ENCODE peak calls at places on chromosomes 5 and 9, in six cellular contexts. V is H1, Y is transverse colon, T is sigmoid colon, H is stomach, U is heart left ventricle. G is an unnamed sample.

GRCh38 chr5:80959768-80960442 is at the start of gene RASGRF2:
- DNase-seq in V (no peak), Y (peak; percentile 49), T (peak; percentile 65), H (peak; percentile 26), U (peak; percentile 60), G (no peak)

GRCh38 chr9:135474915-135475314 is 4.7 kb upstream of the PPP1R26 start:
- DNase-seq in V (no peak), Y (no peak), T (no peak), H (peak; percentile 40), U (no peak), G (no peak)

GRCh38 chr9:79652598-79652997 is 80.8 kb downstream of the TLE4 start:
- DNase-seq in V (no peak), Y (no peak), T (no peak), H (no peak), U (no peak), G (no peak)

GRCh38 chr5:141234109-141234508 is 11.0 kb downstream of the PCDHB14 start:
- DNase-seq in V (no peak), Y (no peak), T (no peak), H (no peak), U (no peak), G (no peak)

GRCh38 chr5:74127377-74128338 is 501.7 kb downstream of the ARHGEF28 start:
- DNase-seq in V (no peak), Y (no peak), T (no peak), H (no peak), U (no peak), G (no peak)

GRCh38 chr5:7047862-7048261 is 334.6 kb downstream of the TENT4A start:
- DNase-seq in V (no peak), Y (peak; percentile 34), T (no peak), H (peak; percentile 66), U (no peak), G (no peak)

GRCh38 chr5:28165116-28165515 is 1126.7 kb upstream of the CDH9 start:
- DNase-seq in V (no peak), Y (no peak), T (no peak), H (no peak), U (no peak), G (no peak)

GRCh38 chr9:21559402-21560280 is 77.5 kb upstream of the IFNE start:
- DNase-seq in V (no peak), Y (peak; percentile 23), T (peak; percentile 65), H (peak; percentile 79), U (peak; percentile 49), G (peak; percentile 57)

GRCh38 chr5:55711531-55712022 is 547 bp downstream of the SLC38A9 start:
- DNase-seq in V (no peak), Y (no peak), T (no peak), H (no peak), U (no peak), G (no peak)

GRCh38 chr5:2149196-2149541 is 266.4 kb upstream of the IRX4 start:
- DNase-seq in V (peak; percentile 38), Y (no peak), T (no peak), H (no peak), U (no peak), G (no peak)

GRCh38 chr9:2415326-2415725 is 206.3 kb upstream of the VLDLR start:
- DNase-seq in V (no peak), Y (no peak), T (no peak), H (no peak), U (no peak), G (no peak)

GRCh38 chr9:2407450-2407849 is 214.1 kb upstream of the VLDLR start:
- DNase-seq in V (no peak), Y (no peak), T (no peak), H (no peak), U (no peak), G (no peak)

GRCh38 chr9:2414465-2414864 is 207.1 kb upstream of the VLDLR start:
- DNase-seq in V (no peak), Y (no peak), T (no peak), H (no peak), U (no peak), G (no peak)

GRCh38 chr9:2413196-2413840 is 208.3 kb upstream of the VLDLR start:
- DNase-seq in V (no peak), Y (no peak), T (no peak), H (no peak), U (no peak), G (no peak)

GRCh38 chr9:2411459-2412215 is 209.9 kb upstream of the VLDLR start:
- DNase-seq in V (no peak), Y (no peak), T (no peak), H (no peak), U (no peak), G (no peak)
- H3K27ac ChIP-seq in V (no peak overlapping the region), Y (no peak overlapping the region), T (no peak overlapping the region), H (no peak overlapping the region), U (no peak overlapping the region), G (no peak overlapping the region)

GRCh38 chr5:124913329-124913653 is 166.9 kb upstream of the ZNF608 start:
- DNase-seq in V (no peak), Y (no peak), T (no peak), H (no peak), U (no peak), G (no peak)

GRCh38 chr5:124908603-124909451 is 162.4 kb upstream of the ZNF608 start:
- DNase-seq in V (no peak), Y (no peak), T (no peak), H (peak; percentile 52), U (no peak), G (no peak)

GRCh38 chr5:124909734-124910133 is 163.3 kb upstream of the ZNF608 start:
- DNase-seq in V (no peak), Y (no peak), T (no peak), H (no peak), U (no peak), G (no peak)

GRCh38 chr5:124912653-124913328 is 166.4 kb upstream of the ZNF608 start:
- DNase-seq in V (no peak), Y (no peak), T (no peak), H (no peak), U (no peak), G (no peak)

GRCh38 chr5:124910354-124911016 is 164.0 kb upstream of the ZNF608 start:
- DNase-seq in V (no peak), Y (no peak), T (no peak), H (no peak), U (no peak), G (no peak)
- H3K4me3 ChIP-seq in V (no peak overlapping the region), Y (no peak overlapping the region), T (no peak overlapping the region), H (no peak overlapping the region), U (no peak overlapping the region), G (no peak overlapping the region)

GRCh38 chr9:127567119-127567897 is 44.8 kb upstream of the STXBP1 start:
- DNase-seq in V (no peak), Y (peak; percentile 81), T (peak; percentile 88), H (peak; percentile 76), U (peak; percentile 72), G (no peak)

GRCh38 chr9:127563579-127563978 is 48.5 kb upstream of the STXBP1 start:
- DNase-seq in V (no peak), Y (no peak), T (no peak), H (no peak), U (no peak), G (no peak)

GRCh38 chr9:127566351-127567001 is 45.6 kb upstream of the STXBP1 start:
- DNase-seq in V (no peak), Y (peak; percentile 78), T (no peak), H (peak; percentile 58), U (no peak), G (no peak)

GRCh38 chr9:127562841-127563523 is 49.1 kb upstream of the STXBP1 start:
- DNase-seq in V (no peak), Y (no peak), T (no peak), H (no peak), U (no peak), G (peak; percentile 76)

GRCh38 chr9:127565231-127565630 is 46.8 kb upstream of the STXBP1 start:
- DNase-seq in V (no peak), Y (no peak), T (no peak), H (no peak), U (no peak), G (no peak)
- TF ChIP-seq POLR2A in V (no peak), Y (no peak), T (no peak), H (no peak), U (no peak), G (no peak)

GRCh38 chr9:19369107-19369506 is 10.9 kb downstream of the RPS6 start:
- DNase-seq in V (no peak), Y (no peak), T (no peak), H (no peak), U (no peak), G (no peak)

GRCh38 chr9:19375536-19375935 is 4.5 kb downstream of the RPS6 start:
- DNase-seq in V (no peak), Y (no peak), T (no peak), H (no peak), U (no peak), G (no peak)

GRCh38 chr9:19373527-19373926 is 6.5 kb downstream of the RPS6 start:
- DNase-seq in V (no peak), Y (no peak), T (no peak), H (no peak), U (no peak), G (no peak)

GRCh38 chr9:19371942-19372341 is 8.1 kb downstream of the RPS6 start:
- DNase-seq in V (no peak), Y (no peak), T (no peak), H (no peak), U (no peak), G (no peak)

GRCh38 chr9:19372576-19372975 is 7.5 kb downstream of the RPS6 start:
- DNase-seq in V (no peak), Y (no peak), T (no peak), H (no peak), U (no peak), G (no peak)
- H3K27ac ChIP-seq in V (no peak overlapping the region), Y (no peak overlapping the region), T (no peak overlapping the region), H (no peak overlapping the region), U (no peak overlapping the region), G (no peak overlapping the region)

GRCh38 chr9:37029304-37029775 is 4.7 kb downstream of the PAX5 start:
- DNase-seq in V (no peak), Y (no peak), T (no peak), H (no peak), U (no peak), G (no peak)
- H3K4me3 ChIP-seq in V (peak overlapping the region; percentile 63), Y (no peak overlapping the region), T (no peak overlapping the region), H (peak overlapping the region; percentile 24), U (no peak overlapping the region), G (peak overlapping the region; percentile 4)

GRCh38 chr5:143405063-143405746 is 1.7 kb upstream of the NR3C1 start:
- DNase-seq in V (no peak), Y (peak; percentile 87), T (peak; percentile 92), H (peak; percentile 84), U (peak; percentile 94), G (peak; percentile 93)
- TF ChIP-seq POLR2A in V (no peak), Y (peak; percentile 70), T (no peak), H (no peak), U (peak; percentile 56), G (peak; percentile 52)

GRCh38 chr9:27184556-27185351 is 75.7 kb downstream of the TEK start:
- DNase-seq in V (no peak), Y (no peak), T (no peak), H (peak; percentile 36), U (no peak), G (no peak)
- H3K27ac ChIP-seq in V (no peak overlapping the region), Y (no peak overlapping the region), T (no peak overlapping the region), H (peak overlapping the region; percentile 3), U (no peak overlapping the region), G (no peak overlapping the region)